ENCODE peak calls at places on chromosomes 4 and X, in five cellular contexts. L is epithelial cell of prostate, E is cardiac septum, M is mucosa of descending colon, I is AG09309. C is an unnamed sample.

GRCh38 chr4:103272174-103272573 is 74.0 kb upstream of the CENPE start:
- DNase-seq in L (no peak), E (no peak), M (no peak), I (no peak), C (no peak)

GRCh38 chrX:121579016-121579760 is 531.8 kb downstream of the GLUD2 start:
- DNase-seq in L (no peak), E (no peak), M (no peak), I (no peak), C (no peak)

GRCh38 chrX:43333543-43333942 is 322.6 kb upstream of the MAOA start:
- DNase-seq in L (no peak), E (no peak), M (no peak), I (no peak), C (no peak)

GRCh38 chr4:111937368-111937767 is 207.9 kb upstream of the FAM241A start:
- DNase-seq in L (no peak), E (no peak), M (no peak), I (peak), C (no peak)

GRCh38 chr4:1809754-1810502 is 16.8 kb downstream of the FGFR3 start:
- DNase-seq in L (no peak), E (no peak), M (peak), I (peak), C (peak)

GRCh38 chrX:107716045-107716684 is 59.4 kb downstream of the TSC22D3 start:
- DNase-seq in L (no peak), E (peak), M (peak), I (no peak), C (peak)

GRCh38 chrX:24081661-24082154 is 27.0 kb downstream of the EIF2S3 start:
- DNase-seq in L (peak), E (no peak), M (peak), I (no peak), C (peak)

GRCh38 chr4:38753021-38753806 is 29.6 kb downstream of the TLR10 start:
- DNase-seq in L (peak), E (peak), M (peak), I (peak), C (peak)

GRCh38 chr4:139241086-139241783 is 38.8 kb downstream of the MGARP start:
- DNase-seq in L (no peak), E (no peak), M (no peak), I (no peak), C (no peak)